ENCODE peak calls at places on chromosomes 1 and 21, in eight cellular contexts. One of them, this sample, is unnamed.

GRCh38 chr1:107254306-107254705 is 113.5 kb downstream of the NTNG1 start:
- DNase-seq in stomach: no peak
- DNase-seq in WERI-Rb-1: no peak
- DNase-seq in uterus: no peak
- DNase-seq in PC-3: no peak
- DNase-seq in Peyer's patch: no peak
- DNase-seq in lower lobe of right lung: no peak
- DNase-seq in adrenal gland: peak
- DNase-seq in this sample: no peak

GRCh38 chr1:33636209-33636608 is 163.8 kb downstream of the ZSCAN20 start:
- DNase-seq in stomach: no peak
- DNase-seq in WERI-Rb-1: no peak
- DNase-seq in uterus: no peak
- DNase-seq in PC-3: no peak
- DNase-seq in Peyer's patch: no peak
- DNase-seq in lower lobe of right lung: no peak
- DNase-seq in adrenal gland: no peak
- DNase-seq in this sample: no peak

GRCh38 chr1:182205378-182206022 is 144.0 kb upstream of the ZNF648 start:
- DNase-seq in stomach: no peak
- DNase-seq in WERI-Rb-1: no peak
- DNase-seq in uterus: no peak
- DNase-seq in PC-3: no peak
- DNase-seq in Peyer's patch: no peak
- DNase-seq in lower lobe of right lung: no peak
- DNase-seq in adrenal gland: no peak
- DNase-seq in this sample: no peak

GRCh38 chr1:225409051-225409450 is 18.8 kb downstream of the LBR start:
- DNase-seq in stomach: no peak
- DNase-seq in WERI-Rb-1: no peak
- DNase-seq in uterus: no peak
- DNase-seq in PC-3: no peak
- DNase-seq in Peyer's patch: no peak
- DNase-seq in lower lobe of right lung: no peak
- DNase-seq in adrenal gland: no peak
- DNase-seq in this sample: no peak

GRCh38 chr1:67831850-67832513 is 1.3 kb downstream of the GNG12 start:
- DNase-seq in stomach: peak
- DNase-seq in WERI-Rb-1: peak
- DNase-seq in uterus: peak
- DNase-seq in PC-3: peak
- DNase-seq in Peyer's patch: peak
- DNase-seq in lower lobe of right lung: peak
- DNase-seq in adrenal gland: peak
- DNase-seq in this sample: peak

GRCh38 chr1:36622741-36623648 is 140.3 kb upstream of the CSF3R start:
- DNase-seq in stomach: peak
- DNase-seq in WERI-Rb-1: no peak
- DNase-seq in uterus: no peak
- DNase-seq in PC-3: no peak
- DNase-seq in Peyer's patch: no peak
- DNase-seq in lower lobe of right lung: no peak
- DNase-seq in adrenal gland: no peak
- DNase-seq in this sample: no peak

GRCh38 chr1:8816831-8817412 is 518 bp downstream of the RERE start:
- DNase-seq in stomach: peak
- DNase-seq in WERI-Rb-1: peak
- DNase-seq in uterus: peak
- DNase-seq in PC-3: peak
- DNase-seq in Peyer's patch: peak
- DNase-seq in lower lobe of right lung: peak
- DNase-seq in adrenal gland: peak
- DNase-seq in this sample: no peak

GRCh38 chr1:233367057-233367759 is 39.7 kb downstream of the MAP3K21 start:
- DNase-seq in stomach: peak
- DNase-seq in WERI-Rb-1: no peak
- DNase-seq in uterus: no peak
- DNase-seq in PC-3: peak
- DNase-seq in Peyer's patch: no peak
- DNase-seq in lower lobe of right lung: no peak
- DNase-seq in adrenal gland: no peak
- DNase-seq in this sample: no peak

GRCh38 chr21:35352066-35352770 is 303.1 kb upstream of the RUNX1 start:
- DNase-seq in stomach: no peak
- DNase-seq in WERI-Rb-1: no peak
- DNase-seq in uterus: no peak
- DNase-seq in PC-3: no peak
- DNase-seq in Peyer's patch: no peak
- DNase-seq in lower lobe of right lung: no peak
- DNase-seq in adrenal gland: no peak
- DNase-seq in this sample: no peak

GRCh38 chr1:234592240-234592639 is 17.7 kb downstream of the IRF2BP2 start:
- DNase-seq in stomach: no peak
- DNase-seq in WERI-Rb-1: no peak
- DNase-seq in uterus: no peak
- DNase-seq in PC-3: no peak
- DNase-seq in Peyer's patch: no peak
- DNase-seq in lower lobe of right lung: no peak
- DNase-seq in adrenal gland: no peak
- DNase-seq in this sample: no peak

GRCh38 chr21:42554251-42554937 is 40.7 kb downstream of the SLC37A1 start:
- DNase-seq in stomach: no peak
- DNase-seq in WERI-Rb-1: peak
- DNase-seq in uterus: peak
- DNase-seq in PC-3: no peak
- DNase-seq in Peyer's patch: no peak
- DNase-seq in lower lobe of right lung: no peak
- DNase-seq in adrenal gland: peak
- DNase-seq in this sample: no peak

GRCh38 chr21:46498335-46499050 is 39.8 kb downstream of the DIP2A start:
- DNase-seq in stomach: no peak
- DNase-seq in WERI-Rb-1: no peak
- DNase-seq in uterus: no peak
- DNase-seq in PC-3: peak
- DNase-seq in Peyer's patch: no peak
- DNase-seq in lower lobe of right lung: no peak
- DNase-seq in adrenal gland: no peak
- DNase-seq in this sample: no peak

GRCh38 chr1:108527837-108528236 is 32.1 kb upstream of the EEIG2 start:
- DNase-seq in stomach: no peak
- DNase-seq in WERI-Rb-1: no peak
- DNase-seq in uterus: no peak
- DNase-seq in PC-3: no peak
- DNase-seq in Peyer's patch: no peak
- DNase-seq in lower lobe of right lung: no peak
- DNase-seq in adrenal gland: no peak
- DNase-seq in this sample: no peak

GRCh38 chr1:3415260-3415952 is 39.1 kb upstream of the ARHGEF16 start:
- DNase-seq in stomach: no peak
- DNase-seq in WERI-Rb-1: no peak
- DNase-seq in uterus: no peak
- DNase-seq in PC-3: no peak
- DNase-seq in Peyer's patch: no peak
- DNase-seq in lower lobe of right lung: no peak
- DNase-seq in adrenal gland: no peak
- DNase-seq in this sample: no peak

GRCh38 chr1:223755432-223755792 is 43.1 kb downstream of the CAPN2 start:
- DNase-seq in stomach: no peak
- DNase-seq in WERI-Rb-1: no peak
- DNase-seq in uterus: no peak
- DNase-seq in PC-3: no peak
- DNase-seq in Peyer's patch: peak
- DNase-seq in lower lobe of right lung: no peak
- DNase-seq in adrenal gland: no peak
- DNase-seq in this sample: no peak

GRCh38 chr1:240737268-240737667 is 125.3 kb upstream of the GREM2 start:
- DNase-seq in stomach: no peak
- DNase-seq in WERI-Rb-1: no peak
- DNase-seq in uterus: no peak
- DNase-seq in PC-3: peak
- DNase-seq in Peyer's patch: no peak
- DNase-seq in lower lobe of right lung: no peak
- DNase-seq in adrenal gland: no peak
- DNase-seq in this sample: no peak

GRCh38 chr1:35707253-35708178 is 11.2 kb downstream of the C1orf216 start:
- DNase-seq in stomach: peak
- DNase-seq in WERI-Rb-1: peak
- DNase-seq in uterus: peak
- DNase-seq in PC-3: no peak
- DNase-seq in Peyer's patch: peak
- DNase-seq in lower lobe of right lung: no peak
- DNase-seq in adrenal gland: no peak
- DNase-seq in this sample: no peak

GRCh38 chr1:174942547-174943255 is 57.0 kb upstream of the CACYBP start:
- DNase-seq in stomach: no peak
- DNase-seq in WERI-Rb-1: no peak
- DNase-seq in uterus: no peak
- DNase-seq in PC-3: no peak
- DNase-seq in Peyer's patch: no peak
- DNase-seq in lower lobe of right lung: no peak
- DNase-seq in adrenal gland: no peak
- DNase-seq in this sample: no peak
- H3K27ac ChIP-seq in stomach: no peak
- H3K27ac ChIP-seq in WERI-Rb-1: no peak
- H3K27ac ChIP-seq in uterus: no peak
- H3K27ac ChIP-seq in PC-3: no peak
- H3K27ac ChIP-seq in Peyer's patch: no peak
- H3K27ac ChIP-seq in lower lobe of right lung: peak
- H3K27ac ChIP-seq in adrenal gland: no peak
- H3K27ac ChIP-seq in this sample: no peak

DNA sequence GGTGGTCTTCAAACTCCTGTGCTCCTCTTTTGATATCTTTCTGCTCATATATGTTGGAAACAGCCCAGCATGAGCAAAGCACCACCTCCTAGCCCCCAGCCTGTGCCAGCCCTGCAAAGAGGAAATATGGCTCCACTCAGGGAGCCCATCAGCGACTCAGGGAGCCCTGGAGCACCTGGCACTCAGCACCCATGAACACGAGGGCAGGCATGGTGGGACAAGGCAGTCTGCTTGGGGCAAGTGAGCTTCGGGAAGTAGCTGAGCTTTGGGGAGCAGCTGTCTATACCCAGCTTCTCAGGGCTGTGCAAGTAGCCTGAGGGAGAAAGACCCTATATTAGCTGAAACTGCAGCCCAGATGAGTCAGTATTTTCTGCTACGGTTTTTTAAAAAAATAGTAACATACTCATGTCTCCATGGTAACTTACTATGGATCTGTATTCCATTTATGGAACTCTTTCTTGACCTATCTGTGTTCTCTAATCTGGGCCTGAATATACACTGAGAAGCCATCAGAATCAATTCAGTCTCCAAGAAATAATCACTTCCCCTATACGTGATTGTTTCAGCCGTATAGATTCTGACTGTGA is 1.6 kb upstream of the ETS2 start:
- DNase-seq in stomach: no peak
- DNase-seq in WERI-Rb-1: no peak
- DNase-seq in uterus: no peak
- DNase-seq in PC-3: no peak
- DNase-seq in Peyer's patch: peak
- DNase-seq in lower lobe of right lung: no peak
- DNase-seq in adrenal gland: no peak
- DNase-seq in this sample: no peak
- H3K4me3 ChIP-seq in stomach: no peak
- H3K4me3 ChIP-seq in WERI-Rb-1: no peak
- H3K4me3 ChIP-seq in uterus: no peak
- H3K4me3 ChIP-seq in PC-3: peak
- H3K4me3 ChIP-seq in Peyer's patch: peak
- H3K4me3 ChIP-seq in lower lobe of right lung: no peak
- H3K4me3 ChIP-seq in adrenal gland: no peak
- H3K4me3 ChIP-seq in this sample: no peak

GRCh38 chr1:6438047-6438525 is 13.5 kb downstream of the ESPN start:
- DNase-seq in stomach: peak
- DNase-seq in WERI-Rb-1: peak
- DNase-seq in uterus: peak
- DNase-seq in PC-3: peak
- DNase-seq in Peyer's patch: peak
- DNase-seq in lower lobe of right lung: peak
- DNase-seq in adrenal gland: peak
- DNase-seq in this sample: peak
- TF ChIP-seq CTCF in stomach: peak
- TF ChIP-seq CTCF in WERI-Rb-1: peak
- TF ChIP-seq CTCF in uterus: peak
- TF ChIP-seq CTCF in PC-3: peak
- TF ChIP-seq CTCF in Peyer's patch: peak
- TF ChIP-seq CTCF in lower lobe of right lung: peak
- TF ChIP-seq CTCF in adrenal gland: peak
- TF ChIP-seq CTCF in this sample: peak

GRCh38 chr1:56755911-56756310 is 63.3 kb downstream of the FYB2 start:
- DNase-seq in stomach: no peak
- DNase-seq in WERI-Rb-1: no peak
- DNase-seq in uterus: no peak
- DNase-seq in PC-3: peak
- DNase-seq in Peyer's patch: no peak
- DNase-seq in lower lobe of right lung: no peak
- DNase-seq in adrenal gland: no peak
- DNase-seq in this sample: no peak
- H3K27ac ChIP-seq in stomach: no peak
- H3K27ac ChIP-seq in WERI-Rb-1: no peak
- H3K27ac ChIP-seq in uterus: no peak
- H3K27ac ChIP-seq in PC-3: no peak
- H3K27ac ChIP-seq in Peyer's patch: no peak
- H3K27ac ChIP-seq in lower lobe of right lung: no peak
- H3K27ac ChIP-seq in adrenal gland: no peak
- H3K27ac ChIP-seq in this sample: no peak

DNA sequence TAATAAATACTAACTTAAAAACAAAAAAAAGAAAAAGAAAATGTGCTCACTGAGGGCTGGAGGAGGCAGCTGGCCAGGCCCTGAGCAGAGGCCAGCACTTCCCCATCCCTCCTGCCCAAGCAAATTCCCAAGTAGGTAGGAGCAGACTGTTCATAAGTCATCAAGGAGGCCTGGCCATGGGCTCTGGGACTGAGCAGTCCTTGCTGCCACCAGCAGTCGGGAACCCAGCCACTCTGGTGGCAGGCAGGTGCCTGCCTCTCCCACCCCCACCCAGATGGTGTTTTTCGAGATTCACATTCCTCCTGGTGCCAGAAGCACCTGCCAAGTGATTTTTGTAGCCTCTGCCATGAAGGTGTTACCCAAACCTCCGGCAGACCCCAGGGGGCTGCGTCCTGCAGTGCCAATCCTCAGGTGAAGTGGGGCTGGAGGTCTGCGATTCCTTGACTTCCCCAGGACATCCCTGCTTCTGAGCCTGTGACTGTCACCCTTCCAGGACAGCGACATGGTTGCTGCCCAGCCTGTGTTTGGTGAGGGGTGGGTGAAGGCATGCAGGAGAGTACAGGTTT is 204.2 kb upstream of the TMEM51 start:
- DNase-seq in stomach: no peak
- DNase-seq in WERI-Rb-1: no peak
- DNase-seq in uterus: no peak
- DNase-seq in PC-3: no peak
- DNase-seq in Peyer's patch: no peak
- DNase-seq in lower lobe of right lung: no peak
- DNase-seq in adrenal gland: no peak
- DNase-seq in this sample: no peak
- H3K4me3 ChIP-seq in stomach: no peak
- H3K4me3 ChIP-seq in WERI-Rb-1: no peak
- H3K4me3 ChIP-seq in uterus: no peak
- H3K4me3 ChIP-seq in PC-3: no peak
- H3K4me3 ChIP-seq in Peyer's patch: no peak
- H3K4me3 ChIP-seq in lower lobe of right lung: no peak
- H3K4me3 ChIP-seq in adrenal gland: no peak
- H3K4me3 ChIP-seq in this sample: no peak

This sample was measured in right atrium auricular region.